ENCODE peak calls at places on chromosomes 13 and 19, in four cellular contexts. D, J, K and B are unnamed samples.
A peak's percentile ranks its signal among the peaks of the same experiment; 100 is the strongest.

GRCh38 chr19:19236173-19236572 is 24.4 kb downstream of the NCAN start:
- DNase-seq in D (no peak), J (no peak), K (no peak), B (no peak)

GRCh38 chr13:44299544-44299943 is 74.1 kb upstream of the SERP2 start:
- DNase-seq in D (no peak), J (no peak), K (no peak), B (no peak)

GRCh38 chr19:12331211-12331941 is 2.1 kb downstream of the ZNF563 start:
- DNase-seq in D (no peak), J (no peak), K (peak; percentile 72), B (no peak)

GRCh38 chr19:49132974-49133609 is 13.7 kb downstream of the PPFIA3 start:
- DNase-seq in D (no peak), J (no peak), K (no peak), B (no peak)

GRCh38 chr13:45878966-45879365 is 27.4 kb upstream of the SIAH3 start:
- DNase-seq in D (no peak), J (no peak), K (no peak), B (no peak)

GRCh38 chr19:35396240-35396885 is 25.5 kb downstream of the GPR42 start:
- DNase-seq in D (no peak), J (no peak), K (no peak), B (no peak)

GRCh38 chr13:59877933-59878332 is 285.8 kb downstream of the DIAPH3 start:
- DNase-seq in D (no peak), J (no peak), K (no peak), B (peak; percentile 90)

GRCh38 chr19:33771308-33772101 is 25.2 kb upstream of the KCTD15 start:
- DNase-seq in D (peak; percentile 69), J (peak; percentile 18), K (peak; percentile 38), B (peak; percentile 57)

GRCh38 chr19:6109947-6110346 is 353 bp downstream of the RFX2 start:
- DNase-seq in D (no peak), J (no peak), K (no peak), B (no peak)

GRCh38 chr19:16071072-16071691 is 5.1 kb upstream of the TPM4 start:
- DNase-seq in D (no peak), J (no peak), K (no peak), B (no peak)

GRCh38 chr19:40567040-40567749 is 9.5 kb upstream of the SHKBP1 start:
- DNase-seq in D (no peak), J (no peak), K (no peak), B (no peak)

GRCh38 chr19:1947651-1948209 is 6.8 kb downstream of the CSNK1G2 start:
- DNase-seq in D (no peak), J (no peak), K (peak; percentile 13), B (no peak)

GRCh38 chr19:2631213-2631821 is 71.2 kb downstream of the GNG7 start:
- DNase-seq in D (peak; percentile 42), J (no peak), K (peak; percentile 63), B (peak; percentile 27)

GRCh38 chr19:45667620-45668341 is at the start of gene GIPR:
- DNase-seq in D (no peak), J (no peak), K (peak; percentile 81), B (no peak)

GRCh38 chr19:45676851-45677263 is 8.8 kb downstream of the GIPR start:
- DNase-seq in D (no peak), J (no peak), K (no peak), B (no peak)

GRCh38 chr19:45668342-45668871 is 386 bp downstream of the GIPR start:
- DNase-seq in D (no peak), J (no peak), K (no peak), B (no peak)

GRCh38 chr19:45670670-45671453 is 2.8 kb downstream of the GIPR start:
- DNase-seq in D (peak; percentile 90), J (peak; percentile 36), K (peak; percentile 90), B (peak; percentile 53)
- H3K4me3 ChIP-seq in D (peak overlapping the region; percentile 41), J (peak overlapping the region; percentile 25), K (peak overlapping the region; percentile 45), B (no peak overlapping the region)

GRCh38 chr13:109139346-109139745 is 509.9 kb downstream of the MYO16 start:
- DNase-seq in D (no peak), J (no peak), K (no peak), B (no peak)

GRCh38 chr13:109140777-109141354 is 511.5 kb downstream of the MYO16 start:
- DNase-seq in D (no peak), J (no peak), K (no peak), B (no peak)

GRCh38 chr13:109141716-109142115 is 512.3 kb downstream of the MYO16 start:
- DNase-seq in D (no peak), J (no peak), K (no peak), B (no peak)

GRCh38 chr13:109136873-109137272 is 507.5 kb downstream of the MYO16 start:
- DNase-seq in D (no peak), J (no peak), K (no peak), B (no peak)

GRCh38 chr13:109140054-109140776 is 510.8 kb downstream of the MYO16 start:
- DNase-seq in D (no peak), J (no peak), K (no peak), B (no peak)
- H3K4me3 ChIP-seq in D (no peak overlapping the region), J (peak overlapping the region; percentile 32), K (no peak overlapping the region), B (no peak overlapping the region)

DNA sequence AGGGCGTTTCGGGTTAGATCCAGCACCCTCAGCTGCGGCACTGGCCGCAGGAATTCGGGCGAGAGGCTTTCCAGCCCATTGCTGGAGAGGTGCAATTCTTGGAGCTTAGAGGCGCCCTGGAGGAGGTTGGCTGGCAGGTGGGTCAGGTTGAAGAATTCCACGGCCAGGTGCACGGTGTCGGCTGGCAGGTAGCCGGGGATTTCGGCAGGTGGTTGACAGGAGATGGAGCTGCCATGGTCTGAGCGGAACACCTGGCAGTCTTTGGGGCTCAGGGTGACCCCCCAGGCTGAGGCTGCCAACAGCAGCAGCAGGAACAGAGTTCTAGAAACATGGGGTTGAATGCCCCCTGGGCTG is 1.3 kb downstream of the LRG1 start:
- DNase-seq in D (no peak), J (no peak), K (no peak), B (no peak)
- H3K4me3 ChIP-seq in D (no peak overlapping the region), J (no peak overlapping the region), K (no peak overlapping the region), B (no peak overlapping the region)

GRCh38 chr19:38665950-38666661 is 18.7 kb downstream of the ACTN4 start:
- DNase-seq in D (peak; percentile 84), J (no peak), K (no peak), B (peak; percentile 64)

GRCh38 chr19:38663957-38664502 is 16.6 kb downstream of the ACTN4 start:
- DNase-seq in D (no peak), J (no peak), K (no peak), B (no peak)

GRCh38 chr19:38664503-38665211 is 17.2 kb downstream of the ACTN4 start:
- DNase-seq in D (no peak), J (no peak), K (no peak), B (no peak)

GRCh38 chr19:38666662-38667448 is 19.4 kb downstream of the ACTN4 start:
- DNase-seq in D (peak; percentile 85), J (no peak), K (no peak), B (peak; percentile 76)

GRCh38 chr19:38665219-38665931 is 17.9 kb downstream of the ACTN4 start:
- DNase-seq in D (no peak), J (no peak), K (no peak), B (no peak)
- H3K4me3 ChIP-seq in D (no peak overlapping the region), J (no peak overlapping the region), K (no peak overlapping the region), B (no peak overlapping the region)

GRCh38 chr13:35475131-35475959 is 1.1 kb downstream of the MAB21L1 start:
- DNase-seq in D (peak; percentile 14), J (no peak), K (no peak), B (peak; percentile 47)
- H3K4me3 ChIP-seq in D (peak overlapping the region; percentile 50), J (peak overlapping the region; percentile 56), K (peak overlapping the region; percentile 64), B (peak overlapping the region; percentile 73)